ENCODE peak calls at places on chromosomes 7 and 10, in five cellular contexts. F, G, N, E and I are unnamed samples. For H3K27me3 and H3K4me1, the result is how much of the 10 kb centered on the place peaks cover.

GRCh38 chr10:62454696-62455451 is 80.7 kb downstream of the ZNF365 start:
- DNase-seq in F (peak), G (no peak), N (no peak), E (peak), I (no peak)

GRCh38 chr10:116470768-116471415 is 43.2 kb downstream of the PNLIPRP3 start:
- DNase-seq in F (no peak), G (no peak), N (no peak), E (peak), I (peak)

GRCh38 chr7:152333134-152333533 is 102.7 kb downstream of the KMT2C start:
- DNase-seq in F (no peak), G (no peak), N (no peak), E (no peak), I (no peak)

GRCh38 chr7:68213838-68214237 is 1217.2 kb downstream of the TYW1 start:
- DNase-seq in F (no peak), G (no peak), N (no peak), E (no peak), I (no peak)

GRCh38 chr7:142445019-142445686 is 187.3 kb upstream of the PRSS58 start:
- DNase-seq in F (no peak), G (no peak), N (no peak), E (no peak), I (no peak)

GRCh38 chr7:29019275-29019820 is 61.2 kb upstream of the TRIL start:
- DNase-seq in F (no peak), G (no peak), N (no peak), E (no peak), I (no peak)

GRCh38 chr7:84508569-84508968 is 314.0 kb upstream of the SEMA3A start:
- DNase-seq in F (no peak), G (no peak), N (no peak), E (no peak), I (no peak)

GRCh38 chr10:4316166-4316810 is 509.7 kb upstream of the AKR1E2 start:
- DNase-seq in F (peak), G (no peak), N (no peak), E (peak), I (no peak)

GRCh38 chr7:158849553-158850389 is 6.6 kb upstream of the DYNC2I1 start:
- DNase-seq in F (no peak), G (no peak), N (no peak), E (no peak), I (no peak)

GRCh38 chr10:14259696-14260595 is 70.8 kb downstream of the FRMD4A start:
- DNase-seq in F (no peak), G (no peak), N (no peak), E (no peak), I (no peak)

GRCh38 chr7:15862781-15863165 is 176.3 kb upstream of the MEOX2 start:
- DNase-seq in F (no peak), G (no peak), N (no peak), E (no peak), I (no peak)

GRCh38 chr7:47516985-47517590 is 64.8 kb downstream of the TNS3 start:
- DNase-seq in F (no peak), G (no peak), N (no peak), E (no peak), I (no peak)

GRCh38 chr10:29949411-29950011 is 109.9 kb downstream of the JCAD start:
- DNase-seq in F (peak), G (no peak), N (no peak), E (peak), I (no peak)

GRCh38 chr10:124890225-124890624 is 51.7 kb upstream of the ZRANB1 start:
- DNase-seq in F (no peak), G (no peak), N (no peak), E (no peak), I (no peak)
- H3K4me3 ChIP-seq in F (no peak), G (no peak), N (no peak), E (no peak), I (no peak)

DNA sequence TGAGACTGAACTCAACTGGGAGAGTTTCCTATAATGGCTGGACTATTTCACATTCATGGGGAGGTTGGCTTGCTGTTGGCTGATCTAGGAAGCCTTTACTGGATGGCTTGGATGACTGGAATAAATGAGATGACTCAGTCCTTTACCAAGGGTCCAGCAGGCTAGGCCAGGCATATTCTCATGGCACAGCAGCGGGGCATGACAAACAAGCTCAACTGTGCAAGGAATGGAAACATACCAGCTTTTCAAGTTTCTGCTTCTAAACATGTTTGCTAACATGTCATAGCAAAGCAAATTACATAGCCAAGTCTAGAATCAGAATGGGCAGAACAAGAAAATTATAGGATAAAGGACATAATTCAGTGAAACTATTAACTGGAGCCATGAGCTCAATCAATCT is 46.8 kb upstream of the CRTAC1 start:
- DNase-seq in F (no peak), G (no peak), N (no peak), E (no peak), I (no peak)
- H3K27me3 ChIP-seq in F (under half), G (under half), N (under half), E (under half), I (under half)

GRCh38 chr7:150402671-150403321 is 23.7 kb downstream of the ZNF775 start:
- DNase-seq in F (no peak), G (no peak), N (no peak), E (no peak), I (no peak)

GRCh38 chr7:150404172-150404784 is 25.1 kb downstream of the ZNF775 start:
- DNase-seq in F (no peak), G (no peak), N (peak), E (no peak), I (no peak)

GRCh38 chr7:150404785-150405583 is 25.9 kb downstream of the ZNF775 start:
- DNase-seq in F (peak), G (peak), N (peak), E (peak), I (peak)

GRCh38 chr7:150401861-150402631 is 22.9 kb downstream of the ZNF775 start:
- DNase-seq in F (no peak), G (no peak), N (no peak), E (no peak), I (no peak)

GRCh38 chr7:150403376-150404171 is 24.4 kb downstream of the ZNF775 start:
- DNase-seq in F (no peak), G (no peak), N (no peak), E (no peak), I (no peak)
- H3K4me1 ChIP-seq in F (under half), G (under half), N (under half), E (under half), I (under half)

DNA sequence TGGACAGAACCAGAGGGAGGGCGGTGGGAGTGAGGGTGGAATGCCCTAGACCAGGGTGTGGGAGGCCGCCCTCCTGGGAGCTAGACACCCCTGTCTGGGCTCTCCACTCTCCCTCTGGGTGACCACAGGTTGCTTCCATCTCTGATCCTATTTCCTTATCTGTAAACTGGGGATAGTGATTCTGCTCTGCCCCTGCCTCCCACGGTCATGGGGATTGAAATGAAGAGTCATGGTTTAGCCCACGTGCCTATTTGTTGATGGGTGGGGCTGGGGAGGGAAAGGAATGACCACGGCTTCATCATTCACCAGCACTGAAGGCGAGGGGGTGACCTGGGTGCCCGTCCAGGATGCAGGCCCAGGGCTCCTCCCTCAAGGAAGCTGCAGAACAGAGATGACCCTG is 49.3 kb upstream of the PCBD1 start:
- DNase-seq in F (no peak), G (no peak), N (no peak), E (no peak), I (no peak)
- H3K4me3 ChIP-seq in F (no peak), G (no peak), N (no peak), E (no peak), I (no peak)

GRCh38 chr7:135683609-135684008 is 21.3 kb downstream of the STMP1 start:
- DNase-seq in F (no peak), G (no peak), N (no peak), E (peak), I (no peak)

GRCh38 chr7:135684699-135685098 is 22.4 kb downstream of the STMP1 start:
- DNase-seq in F (no peak), G (no peak), N (no peak), E (no peak), I (no peak)

GRCh38 chr7:135684134-135684533 is 21.8 kb downstream of the STMP1 start:
- DNase-seq in F (no peak), G (no peak), N (no peak), E (peak), I (no peak)

GRCh38 chr7:135682191-135682590 is 19.9 kb downstream of the STMP1 start:
- DNase-seq in F (no peak), G (no peak), N (no peak), E (no peak), I (no peak)

DNA sequence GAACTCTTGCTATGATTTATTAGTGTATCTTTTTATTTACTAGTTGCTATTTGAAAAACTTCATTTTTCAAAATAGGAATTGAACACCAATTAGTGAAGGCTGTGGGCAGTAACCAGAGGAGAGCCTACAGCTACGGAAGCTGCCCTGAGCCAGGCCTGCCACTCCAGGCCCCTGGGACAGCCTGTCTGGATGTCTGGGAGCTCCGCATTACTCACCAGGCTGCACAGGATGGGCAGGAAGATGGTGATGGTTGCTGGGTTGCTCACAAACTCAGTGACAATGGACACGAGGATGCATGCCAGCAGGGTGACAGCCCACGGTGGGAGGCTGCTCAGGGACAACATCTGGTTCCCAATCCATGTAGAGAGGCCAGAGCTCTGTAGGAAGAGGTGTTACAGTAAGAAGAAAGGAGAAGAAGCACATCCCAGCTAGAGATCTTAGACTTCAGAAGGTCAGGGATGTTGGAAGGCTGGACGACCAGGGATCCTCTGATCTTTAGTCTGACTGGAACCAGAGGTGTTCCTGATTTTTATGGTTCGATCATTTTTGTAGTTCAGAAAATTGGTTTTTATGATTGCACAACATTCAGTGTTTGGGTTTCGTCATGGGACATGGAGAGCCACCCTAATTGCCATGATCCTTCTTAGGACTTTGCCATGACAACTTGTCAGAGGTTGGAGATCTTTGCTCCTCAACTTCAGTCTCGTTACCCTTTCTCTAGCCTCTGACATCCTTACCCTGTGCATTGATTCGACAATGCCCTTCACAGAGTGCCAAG is 23.2 kb downstream of the STMP1 start:
- DNase-seq in F (no peak), G (no peak), N (no peak), E (no peak), I (no peak)
- H3K27me3 ChIP-seq in F (under half), G (under half), N (under half), E (under half), I (under half)

DNA sequence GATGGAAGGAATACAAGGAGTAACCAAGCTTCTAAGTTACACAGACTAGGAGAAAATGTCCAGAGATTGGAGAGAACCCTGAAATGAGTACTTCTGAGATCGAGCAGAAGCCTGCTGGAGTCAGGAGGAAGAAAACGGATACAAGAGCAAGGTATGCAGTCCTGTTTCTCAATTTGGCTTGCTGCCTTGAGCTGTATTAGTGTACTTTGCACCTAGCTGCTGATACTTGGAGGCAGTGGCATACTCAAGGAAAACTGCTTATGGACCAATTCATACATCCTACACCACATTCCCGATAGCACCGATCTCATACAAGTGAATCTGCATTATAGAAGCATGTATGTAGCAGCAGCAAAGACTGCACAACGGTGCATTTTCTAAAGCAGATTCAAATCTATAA is 14.4 kb downstream of the PIP4K2A start:
- DNase-seq in F (no peak), G (no peak), N (no peak), E (no peak), I (no peak)
- H3K4me1 ChIP-seq in F (under half), G (half or more), N (under half), E (under half), I (under half)

DNA sequence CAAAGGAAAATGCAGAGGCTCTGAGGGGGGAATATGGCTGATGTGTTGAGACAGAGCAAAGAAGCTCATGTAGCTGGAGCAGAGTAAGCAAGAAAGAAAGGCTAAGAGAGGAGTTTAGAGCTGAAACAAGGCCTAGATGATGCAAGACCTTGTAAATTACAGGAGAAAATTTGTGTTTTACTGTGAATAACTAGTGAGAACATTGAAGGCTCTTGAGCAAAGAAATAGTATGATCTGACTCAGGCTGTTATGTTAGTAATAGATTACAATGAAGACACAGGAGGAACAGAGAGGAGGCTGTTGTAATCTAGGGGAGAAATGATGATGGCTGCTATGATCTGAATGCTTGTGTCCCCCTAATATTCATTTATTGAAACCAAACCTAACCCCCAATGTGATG is 395.1 kb downstream of the HTR7 start:
- DNase-seq in F (no peak), G (no peak), N (no peak), E (no peak), I (no peak)
- H3K4me3 ChIP-seq in F (no peak), G (no peak), N (no peak), E (no peak), I (no peak)

GRCh38 chr10:57977262-57977661 is 290.4 kb downstream of the IPMK start:
- DNase-seq in F (no peak), G (no peak), N (no peak), E (no peak), I (no peak)

GRCh38 chr10:57979986-57980385 is 287.7 kb downstream of the IPMK start:
- DNase-seq in F (no peak), G (no peak), N (no peak), E (no peak), I (no peak)

GRCh38 chr10:57982091-57982490 is 285.6 kb downstream of the IPMK start:
- DNase-seq in F (no peak), G (no peak), N (no peak), E (no peak), I (no peak)

GRCh38 chr10:57983226-57983870 is 284.3 kb downstream of the IPMK start:
- DNase-seq in F (no peak), G (no peak), N (no peak), E (peak), I (no peak)

GRCh38 chr10:57979466-57979865 is 288.2 kb downstream of the IPMK start:
- DNase-seq in F (no peak), G (no peak), N (no peak), E (no peak), I (no peak)
- H3K27me3 ChIP-seq in F (under half), G (under half), N (under half), E (under half), I (under half)

GRCh38 chr10:78813526-78814429 is 255.0 kb upstream of the ZMIZ1 start:
- DNase-seq in F (no peak), G (no peak), N (no peak), E (no peak), I (no peak)
- H3K4me1 ChIP-seq in F (under half), G (under half), N (under half), E (under half), I (under half)

GRCh38 chr10:122464575-122464974 is 3.2 kb downstream of the HTRA1 start:
- DNase-seq in F (no peak), G (no peak), N (no peak), E (no peak), I (no peak)
- H3K4me3 ChIP-seq in F (no peak), G (no peak), N (no peak), E (no peak), I (no peak)